ENCODE peak calls at places on chromosomes 11 and 22, in four cellular contexts. One of them, this sample, is unnamed.

GRCh38 chr11:18844753-18845367 is 53.3 kb upstream of the PTPN5 start:
- DNase-seq in CD8-positive, alpha-beta T cell: no peak
- DNase-seq in NCI-H1092: no peak
- DNase-seq in astrocyte of the spinal cord: peak
- DNase-seq in this sample: no peak

GRCh38 chr11:1837171-1838076 is 1.4 kb upstream of the TNNI2 start:
- DNase-seq in CD8-positive, alpha-beta T cell: peak
- DNase-seq in NCI-H1092: peak
- DNase-seq in astrocyte of the spinal cord: peak
- DNase-seq in this sample: peak

GRCh38 chr11:100719362-100719761 is 32.3 kb downstream of the ARHGAP42 start:
- DNase-seq in NCI-H1092: peak
- DNase-seq in astrocyte of the spinal cord: peak
- DNase-seq in CD8-positive, alpha-beta T cell: no peak
- DNase-seq in this sample: no peak

GRCh38 chr11:35242843-35243242 is 103.9 kb downstream of the CD44 start:
- DNase-seq in NCI-H1092: no peak
- DNase-seq in astrocyte of the spinal cord: no peak
- DNase-seq in CD8-positive, alpha-beta T cell: no peak
- DNase-seq in this sample: no peak

GRCh38 chr22:38432264-38432663 is 22.7 kb downstream of the KCNJ4 start:
- DNase-seq in astrocyte of the spinal cord: no peak
- DNase-seq in NCI-H1092: no peak
- DNase-seq in CD8-positive, alpha-beta T cell: no peak
- DNase-seq in this sample: no peak

GRCh38 chr11:129719037-129719436 is 96.6 kb upstream of the TMEM45B start:
- DNase-seq in astrocyte of the spinal cord: no peak
- DNase-seq in CD8-positive, alpha-beta T cell: no peak
- DNase-seq in NCI-H1092: no peak
- DNase-seq in this sample: no peak

GRCh38 chr22:20101638-20102037 is 14.3 kb upstream of the RANBP1 start:
- DNase-seq in NCI-H1092: no peak
- DNase-seq in CD8-positive, alpha-beta T cell: no peak
- DNase-seq in astrocyte of the spinal cord: no peak
- DNase-seq in this sample: peak

GRCh38 chr22:49502126-49502826 is 325.4 kb downstream of the BRD1 start:
- DNase-seq in astrocyte of the spinal cord: peak
- DNase-seq in NCI-H1092: no peak
- DNase-seq in CD8-positive, alpha-beta T cell: no peak
- DNase-seq in this sample: no peak

GRCh38 chr11:121792185-121792584 is 323.8 kb downstream of the BLID start:
- DNase-seq in CD8-positive, alpha-beta T cell: no peak
- DNase-seq in astrocyte of the spinal cord: no peak
- DNase-seq in NCI-H1092: no peak
- DNase-seq in this sample: no peak

GRCh38 chr11:104256525-104256924 is 92.6 kb upstream of the PDGFD start:
- DNase-seq in astrocyte of the spinal cord: peak
- DNase-seq in CD8-positive, alpha-beta T cell: no peak
- DNase-seq in NCI-H1092: no peak
- DNase-seq in this sample: no peak

GRCh38 chr11:67627788-67628624 is 1.7 kb downstream of the NUDT8 start:
- DNase-seq in NCI-H1092: no peak
- DNase-seq in CD8-positive, alpha-beta T cell: no peak
- DNase-seq in astrocyte of the spinal cord: no peak
- DNase-seq in this sample: no peak